ENCODE peak calls at places on chromosomes 12 and 14, in five cellular contexts. P is neural progenitor cell, X is PC-3, S is HCT116, G is MM.1S. B is an unnamed sample.

GRCh38 chr12:124718052-124718451 is 145.6 kb downstream of the SCARB1 start:
- DNase-seq in S (no peak), P (no peak), X (no peak), G (no peak), B (no peak)

GRCh38 chr12:120597861-120598260 is 16.7 kb upstream of the POP5 start:
- DNase-seq in G (no peak), X (no peak), S (no peak), P (no peak), B (no peak)

GRCh38 chr12:39405580-39405979 is 37.3 kb downstream of the KIF21A start:
- DNase-seq in X (no peak), P (no peak), G (no peak), S (no peak), B (no peak)

GRCh38 chr12:51695241-51696010 is 104.4 kb downstream of the SCN8A start:
- DNase-seq in X (no peak), S (no peak), G (no peak), P (no peak), B (peak)

GRCh38 chr12:121580959-121581680 is at the start of gene KDM2B:
- DNase-seq in X (peak), P (peak), S (no peak), G (no peak), B (peak)

GRCh38 chr12:95318071-95318545 is 100.5 kb downstream of the VEZT start:
- DNase-seq in P (no peak), X (peak), G (no peak), S (no peak), B (peak)

GRCh38 chr12:6831450-6831995 is 3.3 kb downstream of the P3H3 start:
- DNase-seq in P (no peak), G (no peak), X (no peak), S (no peak), B (no peak)

GRCh38 chr14:68274722-68275121 is 455.1 kb downstream of the RAD51B start:
- DNase-seq in X (peak), S (no peak), G (no peak), P (no peak), B (no peak)

GRCh38 chr14:36214476-36215216 is 38.1 kb upstream of the PTCSC3 start:
- DNase-seq in S (no peak), P (peak), X (peak), G (no peak), B (peak)

GRCh38 chr14:71651228-71651627 is 281.0 kb upstream of the RGS6 start:
- DNase-seq in S (no peak), G (no peak), P (no peak), X (peak), B (peak)

GRCh38 chr14:90487031-90487430 is 90.2 kb downstream of the CALM1 start:
- DNase-seq in X (no peak), P (no peak), S (no peak), G (no peak), B (no peak)

GRCh38 chr12:26767116-26767515 is 65.9 kb downstream of the ITPR2 start:
- DNase-seq in P (no peak), S (no peak), G (peak), X (no peak), B (no peak)

GRCh38 chr14:86541969-86542368 is 1012.0 kb downstream of the FLRT2 start:
- DNase-seq in P (no peak), S (no peak), X (no peak), G (peak), B (no peak)

GRCh38 chr14:24978862-24979724 is 70.9 kb downstream of the STXBP6 start:
- DNase-seq in P (no peak), G (peak), X (no peak), S (no peak), B (no peak)

GRCh38 chr14:71175491-71175890 is 268.2 kb downstream of the PCNX1 start:
- DNase-seq in X (peak), P (no peak), S (no peak), G (no peak), B (no peak)

GRCh38 chr12:89707992-89708792 is 446 bp downstream of the ATP2B1 start:
- DNase-seq in X (peak), S (no peak), P (peak), G (peak), B (peak)

GRCh38 chr14:65290830-65291229 is 121.7 kb upstream of the FUT8 start:
- DNase-seq in X (peak), P (no peak), G (no peak), S (peak), B (peak)

GRCh38 chr14:56501909-56502530 is 77.6 kb upstream of the TMEM260 start:
- DNase-seq in S (no peak), X (no peak), G (no peak), P (peak), B (no peak)

GRCh38 chr12:117400912-117401311 is 39.5 kb upstream of the NOS1 start:
- DNase-seq in S (no peak), P (no peak), X (no peak), G (no peak), B (no peak)

GRCh38 chr12:63668028-63668799 is at the start of gene DPY19L2:
- DNase-seq in P (peak), S (no peak), X (peak), G (peak), B (peak)

GRCh38 chr12:116881325-116881866 is at the start of gene HRK:
- DNase-seq in X (no peak), P (no peak), S (no peak), G (peak), B (no peak)

GRCh38 chr12:3795096-3795799 is 42.3 kb upstream of the CRACR2A start:
- DNase-seq in P (no peak), X (no peak), G (no peak), S (no peak), B (no peak)

GRCh38 chr14:34043627-34044372 is 92.9 kb upstream of the EGLN3 start:
- DNase-seq in P (no peak), G (peak), X (peak), S (peak), B (peak)

GRCh38 chr12:123101467-123102004 is 49.4 kb downstream of the PITPNM2 start:
- DNase-seq in G (no peak), P (no peak), S (no peak), X (no peak), B (no peak)

GRCh38 chr12:6960291-6961277 is 9.4 kb downstream of the PTPN6 start:
- DNase-seq in P (peak), S (no peak), G (peak), X (no peak), B (peak)

GRCh38 chr12:65430571-65431306 is 152.3 kb downstream of the MSRB3 start:
- DNase-seq in X (peak), S (peak), P (no peak), G (no peak), B (peak)

GRCh38 chr14:75126121-75126544 is 715 bp downstream of the NEK9 start:
- DNase-seq in P (no peak), S (no peak), G (no peak), X (no peak), B (peak)

GRCh38 chr12:123388218-123388947 is 4.5 kb downstream of the KMT5A start:
- DNase-seq in S (no peak), P (peak), G (peak), X (peak), B (peak)

GRCh38 chr12:9319044-9319841 is 111.0 kb upstream of the PZP start:
- DNase-seq in S (no peak), G (no peak), X (no peak), P (peak), B (peak)

GRCh38 chr12:52181757-52182156 is 10.1 kb downstream of the KRT80 start:
- DNase-seq in P (peak), G (no peak), S (no peak), X (no peak), B (peak)

GRCh38 chr12:90262261-90262660 is 553.6 kb upstream of the ATP2B1 start:
- DNase-seq in G (no peak), P (no peak), X (peak), S (no peak), B (peak)

GRCh38 chr12:10847701-10848100 is 1.6 kb downstream of the PRR4 start:
- DNase-seq in S (no peak), P (no peak), X (no peak), G (no peak), B (no peak)

GRCh38 chr12:128637616-128638606 is 185.8 kb downstream of the SLC15A4 start:
- DNase-seq in G (peak), S (no peak), X (no peak), P (no peak), B (no peak)

GRCh38 chr12:113298472-113298817 is 36.5 kb downstream of the SLC8B1 start:
- DNase-seq in X (no peak), S (no peak), G (no peak), P (no peak), B (no peak)

GRCh38 chr12:131067993-131068942 is 114.6 kb downstream of the ADGRD1 start:
- DNase-seq in X (no peak), G (no peak), S (no peak), P (no peak), B (no peak)

GRCh38 chr14:26636571-26636970 is 38.7 kb upstream of the NOVA1 start:
- DNase-seq in S (no peak), G (no peak), P (no peak), X (no peak), B (no peak)

GRCh38 chr12:15883536-15883935 is 1.3 kb downstream of the STRAP start:
- DNase-seq in S (no peak), G (no peak), P (no peak), X (peak), B (peak)

DNA sequence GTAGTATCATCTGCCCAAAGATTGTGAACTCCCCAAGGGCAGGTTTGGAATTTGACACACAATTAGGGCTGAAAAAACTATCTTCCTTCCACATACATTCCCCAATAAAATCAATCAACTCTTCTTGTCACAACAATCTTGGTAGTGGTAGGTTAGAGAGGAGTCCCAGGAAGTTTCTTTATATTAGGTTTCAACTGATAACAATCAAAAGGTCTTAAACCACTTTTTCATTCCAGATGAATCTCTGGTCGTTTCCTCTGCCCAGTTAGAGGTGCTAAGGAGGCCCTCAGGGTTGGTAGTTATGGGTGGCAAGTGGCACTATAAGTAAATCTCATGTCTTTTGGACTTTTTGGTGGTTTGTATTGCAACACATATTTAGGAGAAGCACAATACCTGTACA is 1.7 kb upstream of the SLC38A2 start:
- DNase-seq in X (no peak), S (no peak), P (no peak), G (no peak), B (no peak)
- H3K9ac ChIP-seq in X (no peak), S (peak), P (no peak), G (peak), B (peak)

GRCh38 chr12:106906715-106907114 is 49.0 kb upstream of the TMEM263 start:
- DNase-seq in P (no peak), X (no peak), G (no peak), S (no peak), B (no peak)

GRCh38 chr12:106901276-106901675 is 54.4 kb upstream of the TMEM263 start:
- DNase-seq in X (no peak), S (no peak), G (no peak), P (no peak), B (peak)

GRCh38 chr12:106900554-106900953 is 55.2 kb upstream of the TMEM263 start:
- DNase-seq in P (no peak), G (no peak), S (no peak), X (peak), B (no peak)

GRCh38 chr12:106902053-106902452 is 53.7 kb upstream of the TMEM263 start:
- DNase-seq in X (no peak), G (no peak), P (no peak), S (no peak), B (no peak)

DNA sequence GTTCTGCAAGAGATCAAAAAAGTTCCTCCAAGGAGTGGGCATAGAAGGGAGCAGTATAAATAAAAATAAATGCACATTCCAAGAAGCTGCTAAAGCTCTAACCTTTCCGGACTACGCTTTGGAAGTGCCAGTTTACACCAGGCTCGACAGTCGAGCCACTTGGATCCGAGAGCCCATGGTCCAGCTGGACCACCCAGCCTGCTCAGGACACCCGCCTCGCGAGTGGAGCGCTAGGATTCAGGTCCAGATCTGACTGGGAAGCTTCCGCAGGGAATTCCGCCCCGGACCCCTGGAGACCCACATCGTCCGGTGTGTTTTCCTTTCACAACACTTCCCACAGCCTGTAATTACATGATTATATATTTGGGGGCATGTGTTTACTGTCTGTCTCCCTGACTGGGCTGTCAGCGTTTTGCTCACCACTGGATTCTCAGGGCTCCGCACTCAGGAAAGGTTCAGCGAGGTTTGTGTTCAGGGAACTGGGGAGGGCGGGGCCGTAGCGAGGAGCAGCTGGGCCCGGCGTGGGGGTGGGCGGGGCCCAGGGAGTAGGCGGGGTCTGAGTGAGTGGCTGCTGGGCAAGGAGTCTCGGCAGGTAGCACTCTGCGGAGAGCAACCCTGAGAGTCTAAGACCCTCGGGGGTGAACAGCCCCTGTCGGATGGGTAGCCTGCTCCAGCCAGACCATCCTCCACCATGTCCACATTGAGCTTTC is 52.3 kb upstream of the TMEM263 start:
- DNase-seq in G (peak), P (peak), X (peak), S (peak), B (peak)
- TF ChIP-seq EZH2phosphoT487 in G (no peak), P (no peak), X (no peak), S (no peak), B (no peak)

GRCh38 chr14:105478624-105479305 is 4.1 kb downstream of the CRIP2 start:
- DNase-seq in P (peak), X (no peak), S (no peak), G (no peak), B (no peak)
- TF ChIP-seq EZH2 in P (peak), X (no peak), S (no peak), G (no peak), B (no peak)

GRCh38 chr14:93857500-93857899 is 69.2 kb upstream of the PRIMA1 start:
- DNase-seq in X (no peak), G (no peak), S (peak), P (peak), B (no peak)
- H3K9ac ChIP-seq in X (no peak), G (no peak), S (no peak), P (no peak), B (no peak)

DNA sequence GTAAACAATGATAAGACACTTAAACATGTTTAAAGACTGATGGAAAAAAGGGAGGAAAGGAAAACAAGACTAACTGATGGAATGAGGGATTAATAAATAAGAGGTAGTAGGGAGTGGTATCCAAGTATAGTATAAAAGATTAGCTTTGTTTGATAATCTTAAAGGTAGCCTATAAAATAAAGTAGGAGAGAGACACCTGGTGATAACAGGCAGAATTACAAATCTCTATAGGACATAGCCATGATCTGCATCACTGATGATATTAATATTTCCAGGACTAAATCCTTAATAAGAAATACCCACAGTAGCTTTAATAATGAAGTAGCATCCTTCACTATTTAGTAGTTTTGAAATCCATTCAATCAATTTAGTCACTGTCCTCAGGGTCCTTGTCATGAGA is 30.4 kb downstream of the DLGAP5 start:
- DNase-seq in G (peak), X (peak), S (peak), P (no peak), B (peak)
- TF ChIP-seq EZH2phosphoT487 in G (no peak), X (no peak), S (no peak), P (no peak), B (no peak)